ENCODE peak calls at places on chromosomes 12 and 14, in four cellular contexts. C is BE2C, L is mesothelial cell of epicardium, S is foreskin fibroblast. O is an unnamed sample.

GRCh38 chr14:104479901-104480300 is 99.7 kb upstream of the C14orf180 start:
- DNase-seq in L (no peak), C (no peak), S (no peak), O (no peak)

GRCh38 chr12:93198086-93198485 is 179.6 kb upstream of the NUDT4 start:
- DNase-seq in L (no peak), C (no peak), S (peak), O (no peak)

GRCh38 chr12:110647669-110648068 is 33.7 kb downstream of the TCTN1 start:
- DNase-seq in S (no peak), L (no peak), C (no peak), O (peak)

GRCh38 chr14:99524091-99524661 is 43.0 kb downstream of the CCNK start:
- DNase-seq in C (no peak), L (no peak), S (no peak), O (no peak)

GRCh38 chr12:70971395-70971794 is 50.9 kb upstream of the PTPRR start:
- DNase-seq in C (no peak), S (peak), L (no peak), O (no peak)

GRCh38 chr14:106309423-106309822 is 783.0 kb downstream of the TMEM121 start:
- DNase-seq in L (no peak), C (no peak), S (no peak), O (no peak)

GRCh38 chr14:89498836-89499235 is 81.8 kb upstream of the FOXN3 start:
- DNase-seq in C (no peak), S (no peak), L (no peak), O (no peak)

GRCh38 chr14:74510211-74510931 is 16.8 kb downstream of the ISCA2 start:
- DNase-seq in C (no peak), L (no peak), S (peak), O (no peak)

GRCh38 chr14:100203962-100204834 is 34.7 kb upstream of the YY1 start:
- DNase-seq in L (no peak), S (no peak), C (no peak), O (no peak)

GRCh38 chr12:113860950-113861349 is 105.2 kb downstream of the RBM19 start:
- DNase-seq in L (no peak), S (peak), C (no peak), O (no peak)

GRCh38 chr12:54596526-54596946 is 8.1 kb upstream of the PPP1R1A start:
- DNase-seq in C (peak), S (peak), L (peak), O (no peak)

GRCh38 chr14:25843761-25844470 is 753.9 kb downstream of the NOVA1 start:
- DNase-seq in L (no peak), S (no peak), C (no peak), O (no peak)

GRCh38 chr14:25846232-25846631 is 751.6 kb downstream of the NOVA1 start:
- DNase-seq in L (no peak), S (no peak), C (no peak), O (no peak)

DNA sequence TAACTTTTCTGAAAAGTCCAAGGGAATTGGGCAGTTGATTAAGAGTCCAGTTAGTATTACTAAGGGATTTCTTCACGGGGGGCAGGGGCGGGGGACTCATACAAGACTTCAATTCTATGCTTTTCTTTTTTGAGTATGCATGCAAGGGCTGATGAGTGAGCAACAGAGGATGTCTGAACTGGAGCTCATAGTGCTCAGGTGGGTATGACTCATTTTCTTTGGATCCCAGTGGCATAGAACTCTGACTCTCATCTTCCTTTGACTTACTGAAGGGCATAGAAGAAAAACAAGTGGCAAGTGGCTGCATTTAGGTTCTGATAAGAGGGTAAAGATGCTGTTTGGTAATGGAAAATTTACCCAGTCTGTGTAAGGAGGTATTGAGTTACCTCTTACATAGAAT is 749.2 kb downstream of the NOVA1 start:
- DNase-seq in L (no peak), S (no peak), C (no peak), O (no peak)
- TF ChIP-seq CTCF in L (no peak), S (no peak), C (no peak), O (no peak)

GRCh38 chr12:17588968-17589367 is 501.0 kb downstream of the RERGL start:
- DNase-seq in S (no peak), L (no peak), C (peak), O (no peak)
- TF ChIP-seq CTCF in S (no peak), L (peak), C (peak), O (no peak)

DNA sequence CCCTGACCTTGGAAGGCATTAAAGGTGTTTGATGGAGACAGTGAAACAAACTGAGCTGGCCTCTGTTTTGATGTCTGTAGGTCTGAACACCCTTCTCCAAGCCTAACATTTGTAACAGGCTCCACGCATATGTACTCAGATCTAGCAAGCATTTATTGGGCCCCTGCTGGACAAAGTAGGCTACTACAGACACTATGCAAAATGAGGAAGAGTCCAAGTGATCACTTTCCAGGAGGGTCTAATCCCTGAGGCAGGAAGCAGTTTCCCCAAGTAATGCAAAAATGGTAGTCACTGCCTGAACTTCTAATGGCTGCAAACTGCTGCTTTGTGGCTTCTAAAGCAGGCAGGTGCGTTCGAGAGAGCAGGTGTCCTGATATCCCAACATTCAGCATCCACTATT is 405.8 kb downstream of the MED13L start:
- DNase-seq in S (peak), L (no peak), C (peak), O (no peak)
- TF ChIP-seq CTCF in S (peak), L (peak), C (peak), O (no peak)

DNA sequence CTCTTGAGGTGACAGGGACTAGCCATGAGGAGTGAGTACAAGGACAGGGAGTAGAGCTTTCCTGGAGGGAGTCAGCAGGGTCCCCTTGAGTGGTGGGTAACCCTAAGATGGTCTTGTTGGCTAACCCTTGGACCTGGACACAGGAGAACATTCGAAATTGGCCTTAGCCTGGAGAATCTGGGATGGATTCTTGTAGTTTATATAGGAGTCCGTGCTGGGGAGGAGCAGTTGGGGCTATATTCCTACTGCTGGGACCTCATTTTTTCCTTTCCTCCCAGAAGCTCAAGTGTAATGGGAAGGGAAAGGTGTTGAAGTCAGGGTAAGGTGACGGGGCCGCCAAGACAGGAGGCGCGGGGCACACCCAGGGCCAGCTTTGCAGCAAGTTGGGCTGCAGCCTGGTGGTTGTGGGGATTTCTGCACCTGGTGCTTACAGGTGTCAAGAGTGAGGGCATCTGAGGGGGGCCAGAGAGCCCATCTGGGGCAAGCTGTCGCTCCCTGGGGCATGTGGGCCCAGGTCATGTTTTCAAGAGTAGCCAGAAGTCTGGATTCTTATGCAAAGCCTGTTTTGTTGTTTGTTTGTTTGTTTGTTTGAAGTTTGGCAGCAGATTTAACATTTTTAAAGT is 5.1 kb downstream of the BCL7A start:
- DNase-seq in L (no peak), C (no peak), S (no peak), O (no peak)
- TF ChIP-seq CTCF in L (no peak), C (no peak), S (no peak), O (no peak)

O was measured in activated B cell treated with CpG ODN at 0.5 μM for 24 hours.